ENCODE peak calls at places on chromosome 3, in five cellular contexts. C is posterior cingulate gyrus; L is T-helper 2 cell; Q is CD4-positive, alpha-beta T cell; X is T-helper 9 cell. K is an unnamed sample.

GRCh38 chr3:15634671-15635661 is 33.4 kb downstream of the BTD start:
- DNase-seq in C (no peak), L (no peak), Q (no peak), X (no peak), K (no peak)

GRCh38 chr3:6504385-6504784 is 356.5 kb upstream of the GRM7 start:
- DNase-seq in C (no peak), L (no peak), Q (no peak), X (no peak), K (no peak)

GRCh38 chr3:149460123-149460522 is 14.4 kb upstream of the TM4SF4 start:
- DNase-seq in C (no peak), L (no peak), Q (no peak), X (no peak), K (no peak)

GRCh38 chr3:53941945-53942344 is 50.3 kb upstream of the SELENOK start:
- DNase-seq in C (no peak), L (no peak), Q (no peak), X (no peak), K (no peak)

GRCh38 chr3:64290864-64291263 is 65.6 kb upstream of the PRICKLE2 start:
- DNase-seq in C (no peak), L (no peak), Q (no peak), X (no peak), K (no peak)

GRCh38 chr3:173785004-173785403 is 387.5 kb downstream of the NLGN1 start:
- DNase-seq in C (no peak), L (no peak), Q (no peak), X (no peak), K (no peak)

GRCh38 chr3:38314112-38314766 is 32.1 kb downstream of the SLC22A14 start:
- DNase-seq in C (no peak), L (no peak), Q (no peak), X (no peak), K (no peak)

GRCh38 chr3:172522871-172523818 is at the start of gene TNFSF10:
- DNase-seq in C (no peak), L (peak; percentile 15), Q (no peak), X (peak; percentile 28), K (peak; percentile 16)

GRCh38 chr3:184806567-184807271 is 5.2 kb upstream of the VPS8 start:
- DNase-seq in C (no peak), L (no peak), Q (no peak), X (no peak), K (no peak)

GRCh38 chr3:66495633-66496032 is 5.2 kb downstream of the LRIG1 start:
- DNase-seq in C (no peak), L (no peak), Q (no peak), X (no peak), K (no peak)